ENCODE peak calls at places on chromosomes 1 and 21, in five cellular contexts. Y is progenitor cell of endocrine pancreas, F is GM13976, A is foreskin fibroblast, W is left ventricle myocardium inferior. G is an unnamed sample.

GRCh38 chr1:36885537-36886441 is 148.5 kb downstream of the GRIK3 start:
- DNase-seq in Y (no peak), F (no peak), A (no peak), W (peak; percentile 37), G (no peak)

GRCh38 chr1:100131623-100132022 is 1.1 kb downstream of the SASS6 start:
- DNase-seq in Y (no peak), F (no peak), A (no peak), W (no peak), G (no peak)

GRCh38 chr1:16391408-16391807 is 24.4 kb downstream of the SZRD1 start:
- DNase-seq in Y (no peak), F (no peak), A (no peak), W (no peak), G (no peak)

GRCh38 chr1:2973661-2974593 is 47.3 kb upstream of the ACTRT2 start:
- DNase-seq in Y (no peak), F (no peak), A (no peak), W (no peak), G (no peak)

GRCh38 chr1:46102769-46103476 is 29.5 kb downstream of the PIK3R3 start:
- DNase-seq in Y (no peak), F (no peak), A (no peak), W (no peak), G (no peak)

GRCh38 chr1:113217447-113218208 is 144.6 kb downstream of the LRIG2 start:
- DNase-seq in Y (no peak), F (no peak), A (no peak), W (no peak), G (no peak)

GRCh38 chr1:207823880-207824566 is 72.2 kb downstream of the CD46 start:
- DNase-seq in Y (peak; percentile 23), F (peak; percentile 58), A (peak; percentile 94), W (peak; percentile 75), G (peak; percentile 92)

GRCh38 chr1:236576004-236576403 is 28.3 kb downstream of the HEATR1 start:
- DNase-seq in Y (no peak), F (no peak), A (peak; percentile 30), W (no peak), G (no peak)

GRCh38 chr1:167121375-167122120 is 27.7 kb downstream of the STYXL2 start:
- DNase-seq in Y (peak; percentile 23), F (no peak), A (peak; percentile 9), W (no peak), G (no peak)

GRCh38 chr21:38048241-38048640 is 132.0 kb upstream of the KCNJ6 start:
- DNase-seq in Y (no peak), F (no peak), A (no peak), W (no peak), G (no peak)

GRCh38 chr1:78005755-78006154 is 1.0 kb downstream of the DNAJB4 start:
- DNase-seq in Y (no peak), F (no peak), A (peak; percentile 58), W (no peak), G (no peak)

GRCh38 chr1:151773698-151774097 is 10.4 kb upstream of the MRPL9 start:
- DNase-seq in Y (no peak), F (no peak), A (peak; percentile 22), W (no peak), G (no peak)

GRCh38 chr21:20641251-20641650 is 357.0 kb upstream of the NCAM2 start:
- DNase-seq in Y (no peak), F (no peak), A (no peak), W (no peak), G (no peak)

GRCh38 chr1:11691302-11691914 is at the start of gene DRAXIN:
- DNase-seq in Y (peak; percentile 74), F (no peak), A (no peak), W (no peak), G (no peak)

GRCh38 chr21:44740721-44741120 is 29.3 kb upstream of the TSPEAR start:
- DNase-seq in Y (no peak), F (no peak), A (no peak), W (no peak), G (no peak)

GRCh38 chr1:25617626-25618432 is 1.2 kb downstream of the MAN1C1 start:
- DNase-seq in Y (no peak), F (no peak), A (no peak), W (peak; percentile 32), G (no peak)

GRCh38 chr1:221416723-221417122 is 325.2 kb downstream of the DUSP10 start:
- DNase-seq in Y (no peak), F (no peak), A (no peak), W (no peak), G (no peak)

GRCh38 chr1:232319106-232319505 is 310.8 kb downstream of the SIPA1L2 start:
- DNase-seq in Y (no peak), F (no peak), A (no peak), W (peak; percentile 89), G (no peak)

GRCh38 chr1:195376190-195376589 is 1232.0 kb downstream of the KCNT2 start:
- DNase-seq in Y (no peak), F (no peak), A (peak; percentile 1), W (no peak), G (no peak)

GRCh38 chr1:204651843-204652421 is 33.6 kb downstream of the LRRN2 start:
- DNase-seq in Y (no peak), F (no peak), A (no peak), W (no peak), G (no peak)

GRCh38 chr21:27771938-27772505 is 805.1 kb upstream of the ADAMTS5 start:
- DNase-seq in Y (no peak), F (no peak), A (no peak), W (no peak), G (no peak)

GRCh38 chr1:236623371-236624166 is 19.3 kb upstream of the HEATR1 start:
- DNase-seq in Y (no peak), F (no peak), A (no peak), W (no peak), G (no peak)

GRCh38 chr1:10168912-10169514 is 41.4 kb upstream of the KIF1B start:
- DNase-seq in Y (no peak), F (peak; percentile 63), A (no peak), W (no peak), G (peak; percentile 40)

GRCh38 chr1:1419363-1419811 is 1.7 kb downstream of the ANKRD65 start:
- DNase-seq in Y (no peak), F (no peak), A (no peak), W (no peak), G (no peak)

GRCh38 chr1:89631756-89632155 is 1.2 kb upstream of the LRRC8C start:
- DNase-seq in Y (no peak), F (no peak), A (no peak), W (no peak), G (no peak)

GRCh38 chr1:89633745-89634625 is 1.1 kb downstream of the LRRC8C start:
- DNase-seq in Y (no peak), F (no peak), A (no peak), W (no peak), G (no peak)

GRCh38 chr1:89633103-89633744 is at the start of gene LRRC8C:
- DNase-seq in Y (peak; percentile 44), F (peak; percentile 67), A (peak; percentile 48), W (peak; percentile 61), G (no peak)

GRCh38 chr1:89630046-89630445 is 2.9 kb upstream of the LRRC8C start:
- DNase-seq in Y (no peak), F (no peak), A (no peak), W (no peak), G (no peak)

DNA sequence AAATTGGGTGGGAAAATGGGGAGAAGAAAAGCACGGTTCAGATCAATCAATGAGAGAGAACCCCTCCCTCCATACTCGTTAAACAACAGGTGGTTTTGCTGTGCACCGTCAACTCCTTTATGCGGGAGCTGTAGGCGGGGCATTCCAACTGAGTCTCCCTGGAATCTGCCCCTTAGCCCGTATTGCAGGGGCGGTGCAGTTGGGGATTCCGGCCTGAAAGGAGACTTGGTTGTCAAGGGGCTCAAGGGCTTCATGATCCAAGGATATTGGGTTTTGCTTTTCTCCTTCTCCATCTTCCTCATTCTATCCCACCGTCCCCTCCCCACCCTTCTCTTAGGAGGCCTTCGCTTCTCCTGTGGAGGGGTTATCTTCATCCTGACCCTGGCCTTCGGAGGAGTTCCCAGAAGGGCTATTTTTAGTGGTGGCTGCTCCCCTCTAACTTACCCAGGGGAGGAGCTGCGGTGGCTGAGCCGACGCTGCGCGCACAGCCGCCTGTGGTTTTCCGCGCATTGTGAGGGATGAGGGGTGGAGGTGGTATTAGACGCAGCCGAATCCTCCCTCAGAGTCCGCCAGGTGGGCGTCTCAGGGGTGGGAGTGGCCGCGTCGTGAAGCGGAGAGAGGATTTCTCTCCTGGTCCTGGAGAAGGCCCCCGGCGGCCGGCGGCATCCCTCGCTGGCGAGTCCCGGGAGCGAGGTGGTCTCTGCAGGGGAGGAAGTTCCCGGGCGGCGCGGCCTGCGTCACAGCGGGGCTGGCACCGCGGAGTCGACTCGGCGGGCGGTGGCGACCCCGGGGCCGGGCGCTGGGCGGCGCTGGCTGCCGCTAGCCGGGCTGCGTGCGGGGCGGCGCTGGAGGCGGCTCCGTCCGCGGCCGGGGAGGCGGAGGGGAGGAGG is 462 bp upstream of the LRRC8C start:
- DNase-seq in Y (peak; percentile 85), F (peak; percentile 91), A (peak; percentile 80), W (peak; percentile 89), G (no peak)
- TF ChIP-seq CTCF in Y (peak; percentile 60), F (peak; percentile 90), A (no peak), W (peak; percentile 74), G (peak; percentile 57)

GRCh38 chr1:220123889-220124288 is 30.0 kb downstream of the IARS2 start:
- DNase-seq in Y (no peak), F (no peak), A (no peak), W (no peak), G (no peak)
- TF ChIP-seq CTCF in Y (peak; percentile 51), F (no peak), A (peak; percentile 40), W (peak; percentile 39), G (peak; percentile 44)

GRCh38 chr1:50620680-50621329 is 197.6 kb upstream of the DMRTA2 start:
- DNase-seq in Y (no peak), F (no peak), A (no peak), W (no peak), G (no peak)
- TF ChIP-seq CTCF in Y (peak; percentile 49), F (no peak), A (peak; percentile 50), W (peak; percentile 41), G (peak; percentile 33)

GRCh38 chr1:87169250-87169910 is 159.3 kb upstream of the LMO4 start:
- DNase-seq in Y (no peak), F (no peak), A (no peak), W (no peak), G (no peak)

GRCh38 chr1:87171199-87171598 is 157.5 kb upstream of the LMO4 start:
- DNase-seq in Y (no peak), F (no peak), A (no peak), W (no peak), G (no peak)

GRCh38 chr1:87170151-87170550 is 158.5 kb upstream of the LMO4 start:
- DNase-seq in Y (no peak), F (no peak), A (no peak), W (no peak), G (no peak)

GRCh38 chr1:87167157-87167810 is 161.4 kb upstream of the LMO4 start:
- DNase-seq in Y (no peak), F (no peak), A (no peak), W (no peak), G (no peak)

DNA sequence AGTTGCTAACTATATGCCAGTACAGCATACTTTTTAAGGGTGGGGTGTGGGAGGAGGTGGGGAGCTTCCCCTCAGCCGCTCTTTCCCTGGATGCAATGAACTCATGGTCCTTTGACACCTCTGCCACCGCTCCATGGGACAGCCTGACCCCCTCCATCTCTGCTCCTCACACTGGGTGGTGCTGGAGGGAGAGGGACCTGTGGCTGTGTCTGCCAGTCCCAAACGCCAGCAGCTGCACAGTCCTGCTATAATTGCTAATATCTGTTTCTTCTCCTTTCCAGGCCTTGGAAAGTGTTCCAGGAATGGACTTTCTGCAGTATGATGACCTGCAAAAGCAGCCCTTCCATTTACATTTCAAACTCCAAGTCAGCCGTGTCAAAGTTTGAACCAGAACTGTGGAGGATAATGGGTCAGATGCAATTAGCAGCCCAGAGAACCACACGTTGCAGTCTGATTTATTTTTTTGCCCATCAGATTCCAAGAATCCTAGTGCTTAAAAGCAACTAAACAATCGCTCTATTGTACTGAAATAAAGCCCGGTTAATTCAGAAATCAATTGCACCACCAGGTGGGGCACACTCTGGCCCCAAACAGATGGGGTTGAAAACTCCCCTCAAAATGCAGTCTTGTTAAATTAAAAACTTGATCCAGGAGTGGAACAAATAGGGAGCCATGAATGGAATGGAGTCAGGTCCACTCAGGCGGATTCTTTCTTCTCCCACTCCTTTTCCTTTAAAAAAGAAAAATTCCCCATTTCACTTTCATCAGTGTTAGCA is 160.6 kb upstream of the LMO4 start:
- DNase-seq in Y (no peak), F (no peak), A (no peak), W (no peak), G (no peak)
- TF ChIP-seq CTCF in Y (peak; percentile 36), F (no peak), A (no peak), W (no peak), G (no peak)

G was measured in GM12864.